ENCODE peak calls at places on chromosomes 11 and 22, in four cellular contexts. M, U, Y and C are unnamed samples.

GRCh38 chr11:3153291-3153861 is 11.7 kb downstream of the OSBPL5 start:
- DNase-seq in M (peak), U (no peak), Y (peak), C (no peak)

GRCh38 chr11:106986261-106986660 is 32.0 kb downstream of the GUCY1A2 start:
- DNase-seq in U (peak), M (no peak), Y (no peak), C (no peak)

GRCh38 chr11:58786693-58787092 is 55.0 kb upstream of the GLYAT start:
- DNase-seq in M (no peak), Y (no peak), U (no peak), C (no peak)

GRCh38 chr11:95282337-95282751 is 51.3 kb upstream of the SESN3 start:
- DNase-seq in Y (no peak), M (no peak), U (no peak), C (no peak)

GRCh38 chr11:75263944-75264349 is 23.4 kb downstream of the TPBGL start:
- DNase-seq in Y (no peak), U (no peak), M (no peak), C (no peak)

GRCh38 chr22:23804781-23805291 is 18.1 kb downstream of the SMARCB1 start:
- DNase-seq in U (no peak), Y (no peak), M (no peak), C (no peak)

GRCh38 chr11:67286621-67287333 is 2.3 kb upstream of the ANKRD13D start:
- DNase-seq in U (no peak), Y (no peak), M (no peak), C (no peak)

GRCh38 chr22:20062043-20062765 is 17.8 kb upstream of the DGCR8 start:
- DNase-seq in M (no peak), U (no peak), Y (no peak), C (no peak)

GRCh38 chr11:79081441-79082124 is 359.2 kb downstream of the TENM4 start:
- DNase-seq in Y (no peak), U (no peak), M (no peak), C (no peak)

GRCh38 chr22:48874956-48875355 is 952.7 kb downstream of the BRD1 start:
- DNase-seq in Y (no peak), M (no peak), U (no peak), C (no peak)

GRCh38 chr22:47126344-47126811 is 363.9 kb downstream of the TBC1D22A start:
- DNase-seq in M (no peak), Y (no peak), U (no peak), C (no peak)

GRCh38 chr11:47192111-47192510 is 5.9 kb upstream of the PACSIN3 start:
- DNase-seq in U (no peak), Y (no peak), M (no peak), C (no peak)

GRCh38 chr11:58024601-58025091 is 965 bp downstream of the OR9Q1 start:
- DNase-seq in M (peak), U (no peak), Y (peak), C (no peak)

GRCh38 chr11:105130189-105130813 is 9.3 kb downstream of the CARD18 start:
- DNase-seq in U (no peak), M (no peak), Y (no peak), C (no peak)
- TF ChIP-seq CTCF in U (no peak), M (no peak), Y (no peak), C (no peak)

GRCh38 chr11:116773203-116774112 is 671 bp upstream of the BUD13 start:
- DNase-seq in U (peak), M (no peak), Y (peak), C (peak)
- TF ChIP-seq CTCF in U (no peak), M (no peak), Y (no peak), C (no peak)

GRCh38 chr11:132451942-132452601 is 1080.2 kb downstream of the OPCML start:
- DNase-seq in M (no peak), U (no peak), Y (no peak), C (no peak)
- TF ChIP-seq CTCF in M (no peak), U (no peak), Y (no peak), C (no peak)

GRCh38 chr11:22192289-22192641 is 620 bp upstream of the ANO5 start:
- DNase-seq in Y (no peak), M (no peak), U (no peak), C (no peak)
- TF ChIP-seq CTCF in Y (no peak), M (no peak), U (no peak), C (peak)

DNA sequence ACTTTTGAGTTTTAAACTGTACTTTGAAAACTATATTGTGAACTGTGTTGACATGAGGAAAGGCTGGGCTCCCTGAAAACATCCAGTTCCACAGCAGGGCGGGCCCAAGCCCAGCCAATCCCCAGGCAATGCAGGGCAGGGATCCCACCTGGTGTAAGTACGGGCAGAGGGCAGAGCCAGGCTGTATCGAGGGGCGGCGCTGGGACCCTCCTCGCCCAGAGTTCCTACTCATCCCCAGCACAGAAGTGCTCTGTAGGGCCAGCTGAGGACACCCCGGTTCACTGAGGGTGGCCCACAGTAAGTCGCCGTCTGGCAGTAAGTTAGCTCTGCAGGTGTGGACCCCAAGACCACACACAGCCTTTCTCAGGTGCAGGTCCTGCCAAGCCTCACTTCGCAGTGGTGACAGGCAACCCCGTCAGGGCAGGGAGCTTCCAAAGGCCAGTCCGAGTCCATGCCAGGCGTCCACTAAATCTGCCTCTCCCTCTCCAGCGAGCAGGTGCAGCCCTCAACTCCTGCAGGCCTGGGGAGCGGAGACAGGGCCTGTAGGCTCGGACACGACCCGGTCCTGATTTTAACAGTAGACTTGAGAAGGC is 6.4 kb downstream of the RASSF7 start:
- DNase-seq in M (no peak), Y (no peak), U (no peak), C (no peak)
- TF ChIP-seq CTCF in M (no peak), Y (no peak), U (no peak), C (no peak)